ENCODE peak calls at places on chromosomes 2 and 18, in six cellular contexts. P is esophagus muscularis mucosa, R is dorsolateral prefrontal cortex, V is mammary epithelial cell, E is pancreas, A is IMR-90. U is an unnamed sample.
A peak's percentile ranks its signal among the peaks of the same experiment; 100 is the strongest.

GRCh38 chr2:133667-134593 is 87.6 kb upstream of the FAM110C start:
- DNase-seq in R (no peak), V (no peak), A (no peak), E (no peak), P (no peak), U (no peak)

GRCh38 chr2:130728549-130729310 is at the start of gene GPR148:
- DNase-seq in V (no peak), E (no peak), A (no peak), P (peak; percentile 90), R (no peak), U (no peak)

GRCh38 chr18:77077836-77078456 is 54.6 kb downstream of the MBP start:
- DNase-seq in P (no peak), R (no peak), V (peak; percentile 33), A (peak; percentile 87), E (no peak), U (no peak)

GRCh38 chr18:74516271-74517235 is 17.7 kb upstream of the CNDP1 start:
- DNase-seq in E (no peak), A (no peak), P (no peak), R (no peak), V (no peak), U (no peak)

GRCh38 chr18:3162181-3162580 is 57.6 kb downstream of the MYOM1 start:
- DNase-seq in R (no peak), A (no peak), E (no peak), V (peak; percentile 69), P (no peak), U (no peak)

GRCh38 chr2:207845202-207845864 is 75.6 kb upstream of the FZD5 start:
- DNase-seq in E (no peak), P (no peak), V (no peak), A (no peak), R (no peak), U (no peak)

GRCh38 chr2:177298191-177298590 is 33.7 kb upstream of the NFE2L2 start:
- DNase-seq in P (no peak), E (no peak), V (no peak), A (no peak), R (no peak), U (no peak)

GRCh38 chr18:48193521-48194251 is 215.5 kb downstream of the ZBTB7C start:
- DNase-seq in P (no peak), E (no peak), V (no peak), A (no peak), R (no peak), U (no peak)

GRCh38 chr2:225670111-225670974 is 270.8 kb downstream of the NYAP2 start:
- DNase-seq in V (peak; percentile 23), E (no peak), A (peak; percentile 74), P (no peak), R (no peak), U (no peak)

GRCh38 chr2:167103757-167104133 is 215.5 kb downstream of the XIRP2 start:
- DNase-seq in V (no peak), R (no peak), P (no peak), A (no peak), E (no peak), U (no peak)

GRCh38 chr2:12755384-12755783 is 38.6 kb downstream of the TRIB2 start:
- DNase-seq in E (no peak), A (no peak), V (no peak), R (no peak), P (no peak), U (no peak)

GRCh38 chr18:31203086-31203793 is 40.6 kb upstream of the DSC1 start:
- DNase-seq in A (no peak), R (no peak), P (no peak), E (no peak), V (no peak), U (no peak)

GRCh38 chr18:53610957-53611356 is 613.5 kb downstream of the MBD2 start:
- DNase-seq in E (no peak), A (no peak), P (no peak), R (no peak), V (no peak), U (no peak)

GRCh38 chr2:173043897-173044472 is 31.7 kb upstream of the MAP3K20 start:
- DNase-seq in P (peak; percentile 45), A (no peak), R (no peak), E (no peak), V (no peak), U (no peak)

GRCh38 chr2:47535991-47536390 is 133.0 kb downstream of the MSH2 start:
- DNase-seq in V (no peak), P (no peak), A (no peak), R (no peak), E (no peak), U (no peak)

GRCh38 chr18:5066380-5066977 is 130.6 kb downstream of the AKAIN1 start:
- DNase-seq in P (no peak), V (no peak), E (peak; percentile 12), R (no peak), A (no peak), U (no peak)

GRCh38 chr2:237312021-237312755 is 101.8 kb downstream of the COL6A3 start:
- DNase-seq in E (no peak), R (no peak), P (no peak), A (no peak), V (no peak), U (no peak)

GRCh38 chr18:24497052-24497754 is 36.8 kb downstream of the HRH4 start:
- DNase-seq in A (peak; percentile 65), E (no peak), V (peak; percentile 12), R (no peak), P (no peak), U (no peak)

GRCh38 chr2:176285321-176285720 is 16.1 kb downstream of the MTX2 start:
- DNase-seq in E (no peak), V (peak; percentile 46), R (no peak), P (no peak), A (no peak), U (no peak)

DNA sequence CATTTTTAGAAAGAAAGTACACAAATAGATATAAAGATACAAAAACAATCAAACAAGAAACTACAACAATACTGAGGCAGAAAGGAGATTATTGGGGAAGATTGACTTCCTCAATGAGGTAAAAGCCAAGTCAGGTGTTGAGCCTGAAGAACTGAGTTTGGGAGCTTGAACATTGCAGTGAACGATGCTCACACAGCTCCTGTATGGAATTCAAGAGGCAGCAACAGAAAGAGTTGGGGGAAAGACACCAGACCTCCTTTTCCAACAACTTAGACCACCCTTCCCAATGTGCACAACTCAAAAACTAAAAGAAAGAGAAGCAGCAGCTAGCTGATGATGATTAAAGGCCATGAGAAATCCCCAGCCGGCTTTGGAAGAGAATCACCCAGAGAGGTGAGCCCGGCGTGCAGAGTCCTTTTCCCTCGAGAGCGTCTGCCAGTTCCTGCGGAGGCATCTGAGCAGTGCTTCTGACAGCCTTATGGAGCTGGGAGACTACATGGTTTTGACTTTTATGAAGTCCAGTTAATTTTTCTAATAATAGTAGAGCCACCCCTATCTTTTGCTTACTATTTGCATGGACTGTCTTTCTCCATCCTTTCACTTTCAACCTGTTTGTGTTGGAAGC is 106.9 kb upstream of the RFX8 start:
- DNase-seq in R (no peak), A (no peak), E (no peak), P (no peak), V (no peak), U (no peak)
- H3K27me3 ChIP-seq in R (no peaks in the 10 kb centered on the region), A (peaks cover 7% of the 10 kb centered on the region), E (no peaks in the 10 kb centered on the region), P (no peaks in the 10 kb centered on the region), V (no peaks in the 10 kb centered on the region), U (no peaks in the 10 kb centered on the region)

GRCh38 chr2:236172238-236172865 is 4.2 kb upstream of the GBX2 start:
- DNase-seq in A (no peak), V (no peak), R (no peak), P (no peak), E (no peak), U (no peak)
- H3K27me3 ChIP-seq in A (peaks cover 78% of the 10 kb centered on the region), V (peaks cover 58% of the 10 kb centered on the region), R (peaks cover 94% of the 10 kb centered on the region), P (peaks cover 92% of the 10 kb centered on the region), E (peaks cover 34% of the 10 kb centered on the region), U (no peaks in the 10 kb centered on the region)

DNA sequence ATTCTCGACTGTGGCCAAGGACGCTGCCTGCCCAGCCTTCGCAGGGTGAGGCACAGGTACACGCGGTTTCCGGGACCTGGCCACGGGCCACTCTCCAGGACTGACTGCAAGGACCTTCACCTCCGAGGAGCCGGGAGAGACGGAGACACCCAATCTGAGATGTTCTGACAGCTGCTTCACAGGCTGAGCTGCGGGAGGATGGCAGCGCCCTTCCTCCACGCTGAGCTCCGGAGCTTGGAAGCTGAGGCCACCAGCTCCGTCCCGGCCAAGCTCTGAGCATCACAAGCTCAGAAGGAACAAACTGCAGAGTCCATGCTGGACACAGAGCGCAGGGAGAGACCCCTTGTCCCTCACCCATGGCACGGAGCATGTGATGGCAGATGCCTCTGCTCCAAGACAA is 71.1 kb upstream of the CTDP1 start:
- DNase-seq in E (no peak), A (no peak), P (no peak), R (peak; percentile 18), V (no peak), U (no peak)
- H3K27me3 ChIP-seq in E (no peaks in the 10 kb centered on the region), A (peaks cover 6% of the 10 kb centered on the region), P (no peaks in the 10 kb centered on the region), R (peaks cover 10% of the 10 kb centered on the region), V (no peaks in the 10 kb centered on the region), U (peaks cover 72% of the 10 kb centered on the region)

GRCh38 chr18:12305930-12306629 is 2.0 kb upstream of the TUBB6 start:
- DNase-seq in E (no peak), P (no peak), R (no peak), A (peak; percentile 20), V (no peak), U (no peak)

GRCh38 chr18:12308386-12309100 is 502 bp downstream of the TUBB6 start:
- DNase-seq in R (no peak), A (peak; percentile 88), E (peak; percentile 84), V (peak; percentile 79), P (peak; percentile 97), U (peak; percentile 37)

GRCh38 chr18:12307871-12308385 is at the start of gene TUBB6:
- DNase-seq in R (no peak), V (peak; percentile 82), A (peak; percentile 81), E (peak; percentile 69), P (no peak), U (peak; percentile 60)

GRCh38 chr18:12306752-12307151 is 1.3 kb upstream of the TUBB6 start:
- DNase-seq in V (no peak), R (no peak), P (no peak), A (no peak), E (no peak), U (no peak)

DNA sequence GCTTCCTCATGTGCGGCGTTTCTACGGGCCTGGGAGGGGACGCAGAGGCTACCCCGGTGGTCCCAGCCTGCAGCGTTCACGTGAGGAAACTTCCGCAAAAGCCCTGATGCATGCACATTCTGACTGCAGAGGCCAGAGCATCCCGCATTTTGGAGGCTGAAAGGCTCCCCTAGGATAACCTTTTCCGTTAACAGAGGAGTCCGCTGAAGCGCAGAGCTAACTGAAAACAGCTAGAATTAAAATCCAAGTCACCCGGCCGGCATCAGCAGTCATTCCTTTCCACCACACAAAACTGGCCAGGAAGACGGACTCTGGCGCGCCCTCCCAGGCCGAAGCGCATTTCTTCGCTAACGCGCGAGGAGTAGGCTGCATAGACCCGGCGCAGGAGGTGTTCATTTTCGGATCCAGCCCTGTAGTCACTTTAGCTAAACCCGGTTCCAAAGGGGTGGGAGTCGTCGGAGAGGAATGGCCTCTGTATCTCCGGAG is 747 bp upstream of the TUBB6 start:
- DNase-seq in R (no peak), A (peak; percentile 76), E (no peak), P (no peak), V (peak; percentile 63), U (no peak)
- H3K27me3 ChIP-seq in R (peaks cover 18% of the 10 kb centered on the region), A (no peaks in the 10 kb centered on the region), E (no peaks in the 10 kb centered on the region), P (no peaks in the 10 kb centered on the region), V (no peaks in the 10 kb centered on the region), U (no peaks in the 10 kb centered on the region)